ENCODE peak calls at places on chromosomes 3 and 15, in seven cellular contexts. V, Y, F, U, Q, J and N are unnamed samples.

GRCh38 chr3:135918600-135918999 is 46.9 kb upstream of the PPP2R3A start:
- DNase-seq in Q (peak), U (no peak), V (no peak), F (peak), J (peak), Y (peak), N (no peak)

GRCh38 chr15:89461386-89461785 is 35.0 kb downstream of the RHCG start:
- DNase-seq in U (no peak), V (no peak), Y (no peak), J (no peak), F (no peak), Q (no peak), N (no peak)

GRCh38 chr15:88707766-88708165 is 69.0 kb downstream of the ISG20 start:
- DNase-seq in F (no peak), U (no peak), Q (peak), J (no peak), V (no peak), Y (no peak), N (no peak)

GRCh38 chr3:44048196-44048924 is 193.3 kb upstream of the TOPAZ1 start:
- DNase-seq in U (no peak), F (peak), Y (no peak), J (peak), V (no peak), Q (peak), N (no peak)

GRCh38 chr3:31462050-31462569 is 70.6 kb upstream of the STT3B start:
- DNase-seq in Y (no peak), Q (no peak), J (peak), F (no peak), U (no peak), V (no peak), N (peak)

GRCh38 chr3:24288538-24289236 is 206.0 kb downstream of the THRB start:
- DNase-seq in F (no peak), U (no peak), Y (no peak), V (no peak), Q (peak), J (no peak), N (no peak)

GRCh38 chr15:25486051-25486450 is 47.2 kb upstream of the UBE3A start:
- DNase-seq in U (no peak), Q (no peak), V (no peak), F (no peak), J (no peak), Y (no peak), N (peak)

GRCh38 chr15:42012937-42013482 is 7.8 kb downstream of the PLA2G4E start:
- DNase-seq in Y (no peak), V (no peak), Q (no peak), F (no peak), U (no peak), J (no peak), N (no peak)

GRCh38 chr3:127900536-127900935 is 14.5 kb upstream of the KBTBD12 start:
- DNase-seq in J (no peak), Y (no peak), Q (peak), V (no peak), U (no peak), F (no peak), N (no peak)

GRCh38 chr15:90131848-90132247 is 29.6 kb upstream of the IDH2 start:
- DNase-seq in J (no peak), F (no peak), Q (no peak), V (no peak), U (no peak), Y (no peak), N (no peak)

GRCh38 chr3:190024912-190025311 is 95.8 kb downstream of the P3H2 start:
- DNase-seq in U (no peak), Y (no peak), V (no peak), Q (peak), F (peak), J (peak), N (no peak)

GRCh38 chr15:29276366-29276765 is 6.7 kb upstream of the NSMCE3 start:
- DNase-seq in Q (no peak), U (no peak), V (no peak), J (no peak), Y (no peak), F (no peak), N (no peak)

GRCh38 chr3:179608931-179609720 is 4.5 kb downstream of the NDUFB5 start:
- DNase-seq in Y (no peak), U (no peak), Q (no peak), J (no peak), F (no peak), V (no peak), N (no peak)
- H3K9ac ChIP-seq in Y (no peak), U (no peak), Q (no peak), J (no peak), F (no peak), V (no peak), N (no peak)

DNA sequence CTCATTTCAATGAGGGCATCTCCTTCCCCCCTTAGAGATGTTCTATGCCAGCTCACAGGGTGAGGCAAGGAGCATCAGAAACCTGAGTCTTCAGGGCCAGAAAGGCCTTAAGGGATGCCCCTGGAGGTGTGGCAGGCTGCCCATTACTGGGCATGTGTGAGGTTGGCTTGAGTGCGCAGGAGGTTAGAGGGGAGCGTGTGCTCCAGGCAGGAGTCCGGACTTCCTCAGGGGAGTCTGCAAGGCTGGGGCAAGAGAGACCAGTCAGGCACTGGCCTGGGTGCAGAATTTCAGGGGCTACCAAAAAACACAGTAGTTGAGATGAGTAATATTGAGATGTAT is 1.9 kb downstream of the LOXL1 start:
- DNase-seq in U (no peak), Q (no peak), V (no peak), J (no peak), F (no peak), Y (no peak), N (no peak)
- H3K9ac ChIP-seq in U (no peak), Q (peak), V (no peak), J (no peak), F (peak), Y (peak), N (no peak)

GRCh38 chr3:183252108-183252782 is 808 bp upstream of the B3GNT5 start:
- DNase-seq in V (no peak), U (no peak), Q (no peak), Y (no peak), F (peak), J (peak), N (no peak)
- H3K9ac ChIP-seq in V (no peak), U (no peak), Q (no peak), Y (peak), F (peak), J (peak), N (no peak)

GRCh38 chr3:58353722-58354553 is 21.2 kb downstream of the PXK start:
- DNase-seq in V (no peak), Q (no peak), F (no peak), Y (no peak), U (no peak), J (no peak), N (no peak)

GRCh38 chr3:58355174-58355573 is 22.5 kb downstream of the PXK start:
- DNase-seq in F (no peak), Q (no peak), Y (no peak), U (no peak), J (no peak), V (no peak), N (no peak)

GRCh38 chr3:58357402-58357801 is 24.7 kb downstream of the PXK start:
- DNase-seq in F (no peak), V (no peak), J (no peak), U (no peak), Q (no peak), Y (no peak), N (no peak)

GRCh38 chr3:58358092-58358491 is 25.4 kb downstream of the PXK start:
- DNase-seq in Y (no peak), J (no peak), F (no peak), V (no peak), U (no peak), Q (no peak), N (peak)

GRCh38 chr3:58356054-58356453 is 23.4 kb downstream of the PXK start:
- DNase-seq in Y (no peak), J (peak), F (no peak), U (no peak), V (no peak), Q (no peak), N (no peak)
- H3K9ac ChIP-seq in Y (no peak), J (no peak), F (no peak), U (no peak), V (peak), Q (no peak), N (no peak)

GRCh38 chr15:48469681-48470080 is 138.5 kb downstream of the DUT start:
- DNase-seq in V (no peak), Q (peak), F (no peak), J (no peak), Y (no peak), U (no peak), N (no peak)
- H3K9ac ChIP-seq in V (no peak), Q (no peak), F (no peak), J (no peak), Y (no peak), U (no peak), N (no peak)

GRCh38 chr3:188205992-188206416 is 52.0 kb downstream of the LPP start:
- DNase-seq in J (no peak), Q (no peak), V (peak), U (no peak), Y (peak), F (no peak), N (peak)

GRCh38 chr3:188206787-188207186 is 52.8 kb downstream of the LPP start:
- DNase-seq in U (no peak), Q (no peak), F (no peak), J (no peak), Y (no peak), V (no peak), N (no peak)

GRCh38 chr3:188208751-188209433 is 54.9 kb downstream of the LPP start:
- DNase-seq in Q (peak), F (no peak), V (no peak), J (no peak), Y (no peak), U (no peak), N (no peak)

GRCh38 chr3:188209740-188210139 is 55.8 kb downstream of the LPP start:
- DNase-seq in F (no peak), J (no peak), Y (no peak), Q (peak), U (no peak), V (no peak), N (no peak)

GRCh38 chr3:188207941-188208750 is 54.2 kb downstream of the LPP start:
- DNase-seq in V (no peak), U (no peak), Q (peak), F (no peak), Y (no peak), J (no peak), N (peak)
- H3K9ac ChIP-seq in V (no peak), U (no peak), Q (peak), F (no peak), Y (no peak), J (no peak), N (no peak)

DNA sequence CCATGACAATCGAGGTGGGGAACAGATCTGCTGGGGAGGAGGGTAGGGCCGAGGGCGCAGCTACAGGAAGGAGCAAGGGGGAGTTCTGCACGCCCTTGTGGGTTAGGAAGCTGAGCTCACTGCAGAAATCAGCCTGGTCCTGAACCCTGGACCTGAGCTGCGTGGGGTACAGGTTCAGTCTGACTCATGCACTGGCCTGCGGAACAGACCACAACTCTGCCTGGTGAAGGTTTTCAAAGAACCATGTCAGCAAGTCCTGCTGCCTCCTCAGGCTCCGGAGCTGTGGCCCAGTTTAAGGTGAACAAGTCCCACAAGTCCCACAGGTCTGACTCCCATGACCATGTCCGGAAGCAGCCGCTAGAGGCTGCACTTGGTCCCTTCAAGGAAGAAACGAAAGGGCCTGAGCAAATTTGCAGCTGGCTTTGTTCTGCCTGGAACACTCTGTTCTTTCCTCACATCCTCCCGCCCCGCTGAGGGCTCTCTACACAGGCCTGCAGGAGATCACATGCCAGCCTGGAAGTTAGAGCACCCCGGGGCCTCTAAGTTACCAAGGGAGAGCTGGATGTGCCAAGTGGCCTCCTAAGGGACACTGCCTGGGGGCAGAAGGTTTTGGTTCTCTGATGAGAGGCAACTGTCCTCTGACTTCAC is 49.3 kb upstream of the AKAP13 start:
- DNase-seq in J (peak), F (peak), Q (peak), U (no peak), Y (peak), V (peak), N (peak)
- H3K9ac ChIP-seq in J (peak), F (peak), Q (no peak), U (no peak), Y (no peak), V (no peak), N (no peak)

GRCh38 chr3:114058646-114059045 is 2.1 kb downstream of the QTRT2 start:
- DNase-seq in J (no peak), Q (no peak), V (no peak), F (peak), Y (no peak), U (no peak), N (no peak)

GRCh38 chr3:114052216-114052615 is 4.1 kb downstream of the CCDC191 start:
- DNase-seq in Q (no peak), J (no peak), Y (no peak), V (no peak), F (no peak), U (no peak), N (no peak)

GRCh38 chr3:114060906-114061655 is 4.5 kb downstream of the QTRT2 start:
- DNase-seq in J (no peak), F (no peak), Y (no peak), V (no peak), Q (no peak), U (no peak), N (no peak)

GRCh38 chr3:114057011-114057347 is 442 bp downstream of the QTRT2 start:
- DNase-seq in Y (no peak), F (no peak), Q (no peak), J (no peak), V (no peak), U (no peak), N (no peak)

GRCh38 chr3:114056130-114057010 is at the start of the genes CCDC191 and QTRT2:
- DNase-seq in U (peak), Q (peak), J (peak), F (peak), V (peak), Y (peak), N (peak)
- H3K9ac ChIP-seq in U (peak), Q (peak), J (peak), F (peak), V (peak), Y (peak), N (peak)

DNA sequence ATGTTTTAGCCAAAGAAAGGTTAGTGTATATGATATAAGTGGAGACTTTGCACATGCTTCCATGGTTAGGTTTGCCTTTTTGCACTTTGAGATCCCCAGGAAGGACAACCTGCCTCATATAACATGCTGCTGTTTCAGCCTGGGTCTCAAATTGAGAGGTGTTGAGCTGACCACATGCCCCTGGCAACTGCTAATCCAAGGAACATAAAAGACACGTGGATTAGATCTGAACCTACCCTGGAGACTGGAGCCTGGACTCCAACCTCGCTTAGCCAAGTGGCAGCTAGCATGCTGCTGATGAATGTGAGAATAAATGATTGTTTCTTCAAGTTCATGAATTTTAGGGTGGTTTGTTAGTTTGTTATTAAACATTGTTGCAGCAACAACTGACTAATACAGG is 301.8 kb upstream of the TBC1D5 start:
- DNase-seq in V (no peak), J (no peak), F (no peak), U (no peak), Q (no peak), Y (no peak), N (no peak)
- H3K9ac ChIP-seq in V (no peak), J (no peak), F (no peak), U (no peak), Q (no peak), Y (no peak), N (no peak)